ENCODE peak calls at places on chromosomes 13 and 19, in seven cellular contexts. One of them, this sample, is unnamed.

GRCh38 chr19:54096642-54097106 is 3.9 kb downstream of the OSCAR start:
- DNase-seq in stimulated activated CD4-positive, alpha-beta T cell treated with anti-CD3 and anti-CD28 coated beads, Interleukin-15, amount 100 ng/mL, for 24 hours: peak
- DNase-seq in psoas muscle: no peak
- DNase-seq in activated T-helper 9 cell treated with anti-CD3 and anti-CD28 coated beads, Interleukin-2, amount 50 U/mL, for 16 hours: no peak
- DNase-seq in NCI-H510A: no peak
- DNase-seq in activated CD4-positive, CD25-positive, alpha-beta regulatory T cell: no peak
- DNase-seq in upper lobe of right lung: no peak
- DNase-seq in this sample: no peak

GRCh38 chr19:39363909-39364457 is 21.8 kb downstream of the SAMD4B start:
- DNase-seq in activated CD4-positive, CD25-positive, alpha-beta regulatory T cell: no peak
- DNase-seq in upper lobe of right lung: peak
- DNase-seq in stimulated activated CD4-positive, alpha-beta T cell treated with anti-CD3 and anti-CD28 coated beads, Interleukin-15, amount 100 ng/mL, for 24 hours: no peak
- DNase-seq in activated T-helper 9 cell treated with anti-CD3 and anti-CD28 coated beads, Interleukin-2, amount 50 U/mL, for 16 hours: no peak
- DNase-seq in psoas muscle: peak
- DNase-seq in NCI-H510A: no peak
- DNase-seq in this sample: no peak

GRCh38 chr19:28009696-28010095 is 1203.3 kb downstream of the UQCRFS1 start:
- DNase-seq in NCI-H510A: no peak
- DNase-seq in activated CD4-positive, CD25-positive, alpha-beta regulatory T cell: no peak
- DNase-seq in upper lobe of right lung: no peak
- DNase-seq in psoas muscle: no peak
- DNase-seq in activated T-helper 9 cell treated with anti-CD3 and anti-CD28 coated beads, Interleukin-2, amount 50 U/mL, for 16 hours: no peak
- DNase-seq in stimulated activated CD4-positive, alpha-beta T cell treated with anti-CD3 and anti-CD28 coated beads, Interleukin-15, amount 100 ng/mL, for 24 hours: no peak
- DNase-seq in this sample: no peak

GRCh38 chr19:3179739-3180293 is 1.2 kb downstream of the S1PR4 start:
- DNase-seq in psoas muscle: no peak
- DNase-seq in activated T-helper 9 cell treated with anti-CD3 and anti-CD28 coated beads, Interleukin-2, amount 50 U/mL, for 16 hours: no peak
- DNase-seq in NCI-H510A: no peak
- DNase-seq in upper lobe of right lung: no peak
- DNase-seq in activated CD4-positive, CD25-positive, alpha-beta regulatory T cell: no peak
- DNase-seq in stimulated activated CD4-positive, alpha-beta T cell treated with anti-CD3 and anti-CD28 coated beads, Interleukin-15, amount 100 ng/mL, for 24 hours: peak
- DNase-seq in this sample: no peak

GRCh38 chr19:22144394-22144793 is 52.4 kb downstream of the ZNF676 start:
- DNase-seq in activated CD4-positive, CD25-positive, alpha-beta regulatory T cell: no peak
- DNase-seq in activated T-helper 9 cell treated with anti-CD3 and anti-CD28 coated beads, Interleukin-2, amount 50 U/mL, for 16 hours: no peak
- DNase-seq in psoas muscle: no peak
- DNase-seq in stimulated activated CD4-positive, alpha-beta T cell treated with anti-CD3 and anti-CD28 coated beads, Interleukin-15, amount 100 ng/mL, for 24 hours: no peak
- DNase-seq in NCI-H510A: no peak
- DNase-seq in upper lobe of right lung: no peak
- DNase-seq in this sample: no peak

GRCh38 chr19:33685541-33685940 is 63.8 kb downstream of the CHST8 start:
- DNase-seq in stimulated activated CD4-positive, alpha-beta T cell treated with anti-CD3 and anti-CD28 coated beads, Interleukin-15, amount 100 ng/mL, for 24 hours: no peak
- DNase-seq in psoas muscle: no peak
- DNase-seq in activated T-helper 9 cell treated with anti-CD3 and anti-CD28 coated beads, Interleukin-2, amount 50 U/mL, for 16 hours: no peak
- DNase-seq in upper lobe of right lung: peak
- DNase-seq in activated CD4-positive, CD25-positive, alpha-beta regulatory T cell: no peak
- DNase-seq in NCI-H510A: no peak
- DNase-seq in this sample: peak

GRCh38 chr13:95155504-95155903 is 145.7 kb downstream of the ABCC4 start:
- DNase-seq in NCI-H510A: no peak
- DNase-seq in activated T-helper 9 cell treated with anti-CD3 and anti-CD28 coated beads, Interleukin-2, amount 50 U/mL, for 16 hours: no peak
- DNase-seq in stimulated activated CD4-positive, alpha-beta T cell treated with anti-CD3 and anti-CD28 coated beads, Interleukin-15, amount 100 ng/mL, for 24 hours: no peak
- DNase-seq in activated CD4-positive, CD25-positive, alpha-beta regulatory T cell: no peak
- DNase-seq in psoas muscle: no peak
- DNase-seq in upper lobe of right lung: no peak
- DNase-seq in this sample: no peak

GRCh38 chr19:4144666-4145261 is 8.7 kb upstream of the CREB3L3 start:
- DNase-seq in NCI-H510A: no peak
- DNase-seq in psoas muscle: no peak
- DNase-seq in activated CD4-positive, CD25-positive, alpha-beta regulatory T cell: no peak
- DNase-seq in upper lobe of right lung: no peak
- DNase-seq in activated T-helper 9 cell treated with anti-CD3 and anti-CD28 coated beads, Interleukin-2, amount 50 U/mL, for 16 hours: no peak
- DNase-seq in stimulated activated CD4-positive, alpha-beta T cell treated with anti-CD3 and anti-CD28 coated beads, Interleukin-15, amount 100 ng/mL, for 24 hours: no peak
- DNase-seq in this sample: no peak

GRCh38 chr13:98741741-98742435 is 10.6 kb downstream of the SLC15A1 start:
- DNase-seq in activated CD4-positive, CD25-positive, alpha-beta regulatory T cell: no peak
- DNase-seq in NCI-H510A: no peak
- DNase-seq in psoas muscle: no peak
- DNase-seq in upper lobe of right lung: no peak
- DNase-seq in activated T-helper 9 cell treated with anti-CD3 and anti-CD28 coated beads, Interleukin-2, amount 50 U/mL, for 16 hours: no peak
- DNase-seq in stimulated activated CD4-positive, alpha-beta T cell treated with anti-CD3 and anti-CD28 coated beads, Interleukin-15, amount 100 ng/mL, for 24 hours: no peak
- DNase-seq in this sample: no peak

GRCh38 chr19:53308339-53308811 is 25.2 kb upstream of the ZNF845 start:
- DNase-seq in stimulated activated CD4-positive, alpha-beta T cell treated with anti-CD3 and anti-CD28 coated beads, Interleukin-15, amount 100 ng/mL, for 24 hours: peak
- DNase-seq in NCI-H510A: no peak
- DNase-seq in activated T-helper 9 cell treated with anti-CD3 and anti-CD28 coated beads, Interleukin-2, amount 50 U/mL, for 16 hours: no peak
- DNase-seq in upper lobe of right lung: peak
- DNase-seq in activated CD4-positive, CD25-positive, alpha-beta regulatory T cell: no peak
- DNase-seq in psoas muscle: no peak
- DNase-seq in this sample: no peak

GRCh38 chr13:105990256-105990958 is 545.1 kb downstream of the EFNB2 start:
- DNase-seq in stimulated activated CD4-positive, alpha-beta T cell treated with anti-CD3 and anti-CD28 coated beads, Interleukin-15, amount 100 ng/mL, for 24 hours: no peak
- DNase-seq in psoas muscle: no peak
- DNase-seq in activated T-helper 9 cell treated with anti-CD3 and anti-CD28 coated beads, Interleukin-2, amount 50 U/mL, for 16 hours: no peak
- DNase-seq in upper lobe of right lung: no peak
- DNase-seq in NCI-H510A: no peak
- DNase-seq in activated CD4-positive, CD25-positive, alpha-beta regulatory T cell: no peak
- DNase-seq in this sample: no peak

GRCh38 chr19:7294571-7295212 is 478 bp upstream of the INSR start:
- DNase-seq in activated T-helper 9 cell treated with anti-CD3 and anti-CD28 coated beads, Interleukin-2, amount 50 U/mL, for 16 hours: no peak
- DNase-seq in psoas muscle: peak
- DNase-seq in upper lobe of right lung: peak
- DNase-seq in NCI-H510A: no peak
- DNase-seq in activated CD4-positive, CD25-positive, alpha-beta regulatory T cell: no peak
- DNase-seq in stimulated activated CD4-positive, alpha-beta T cell treated with anti-CD3 and anti-CD28 coated beads, Interleukin-15, amount 100 ng/mL, for 24 hours: peak
- DNase-seq in this sample: peak

GRCh38 chr19:17404015-17404414 is 1.4 kb downstream of the BST2 start:
- DNase-seq in psoas muscle: no peak
- DNase-seq in activated T-helper 9 cell treated with anti-CD3 and anti-CD28 coated beads, Interleukin-2, amount 50 U/mL, for 16 hours: no peak
- DNase-seq in upper lobe of right lung: no peak
- DNase-seq in activated CD4-positive, CD25-positive, alpha-beta regulatory T cell: no peak
- DNase-seq in NCI-H510A: no peak
- DNase-seq in stimulated activated CD4-positive, alpha-beta T cell treated with anti-CD3 and anti-CD28 coated beads, Interleukin-15, amount 100 ng/mL, for 24 hours: no peak
- DNase-seq in this sample: no peak

GRCh38 chr19:11699931-11700794 is 38.6 kb downstream of the ZNF823 start:
- DNase-seq in NCI-H510A: no peak
- DNase-seq in activated CD4-positive, CD25-positive, alpha-beta regulatory T cell: no peak
- DNase-seq in stimulated activated CD4-positive, alpha-beta T cell treated with anti-CD3 and anti-CD28 coated beads, Interleukin-15, amount 100 ng/mL, for 24 hours: no peak
- DNase-seq in upper lobe of right lung: no peak
- DNase-seq in psoas muscle: no peak
- DNase-seq in activated T-helper 9 cell treated with anti-CD3 and anti-CD28 coated beads, Interleukin-2, amount 50 U/mL, for 16 hours: no peak
- DNase-seq in this sample: no peak

GRCh38 chr19:17326595-17326966 is 8.1 kb downstream of the ANO8 start:
- DNase-seq in psoas muscle: no peak
- DNase-seq in NCI-H510A: no peak
- DNase-seq in stimulated activated CD4-positive, alpha-beta T cell treated with anti-CD3 and anti-CD28 coated beads, Interleukin-15, amount 100 ng/mL, for 24 hours: no peak
- DNase-seq in activated CD4-positive, CD25-positive, alpha-beta regulatory T cell: no peak
- DNase-seq in activated T-helper 9 cell treated with anti-CD3 and anti-CD28 coated beads, Interleukin-2, amount 50 U/mL, for 16 hours: no peak
- DNase-seq in upper lobe of right lung: no peak
- DNase-seq in this sample: no peak

GRCh38 chr13:41931337-41931736 is 29.6 kb downstream of the VWA8 start:
- DNase-seq in NCI-H510A: no peak
- DNase-seq in activated T-helper 9 cell treated with anti-CD3 and anti-CD28 coated beads, Interleukin-2, amount 50 U/mL, for 16 hours: no peak
- DNase-seq in psoas muscle: no peak
- DNase-seq in stimulated activated CD4-positive, alpha-beta T cell treated with anti-CD3 and anti-CD28 coated beads, Interleukin-15, amount 100 ng/mL, for 24 hours: no peak
- DNase-seq in activated CD4-positive, CD25-positive, alpha-beta regulatory T cell: no peak
- DNase-seq in upper lobe of right lung: no peak
- DNase-seq in this sample: no peak

GRCh38 chr19:29289020-29289419 is 76.1 kb upstream of the UQCRFS1 start:
- DNase-seq in psoas muscle: no peak
- DNase-seq in stimulated activated CD4-positive, alpha-beta T cell treated with anti-CD3 and anti-CD28 coated beads, Interleukin-15, amount 100 ng/mL, for 24 hours: no peak
- DNase-seq in activated CD4-positive, CD25-positive, alpha-beta regulatory T cell: no peak
- DNase-seq in upper lobe of right lung: peak
- DNase-seq in NCI-H510A: no peak
- DNase-seq in activated T-helper 9 cell treated with anti-CD3 and anti-CD28 coated beads, Interleukin-2, amount 50 U/mL, for 16 hours: no peak
- DNase-seq in this sample: peak

GRCh38 chr19:1051791-1052190 is 11.9 kb downstream of the ABCA7 start:
- DNase-seq in activated CD4-positive, CD25-positive, alpha-beta regulatory T cell: no peak
- DNase-seq in stimulated activated CD4-positive, alpha-beta T cell treated with anti-CD3 and anti-CD28 coated beads, Interleukin-15, amount 100 ng/mL, for 24 hours: no peak
- DNase-seq in upper lobe of right lung: no peak
- DNase-seq in NCI-H510A: no peak
- DNase-seq in psoas muscle: no peak
- DNase-seq in activated T-helper 9 cell treated with anti-CD3 and anti-CD28 coated beads, Interleukin-2, amount 50 U/mL, for 16 hours: no peak
- DNase-seq in this sample: no peak

GRCh38 chr13:109684836-109685602 is 101.4 kb downstream of the IRS2 start:
- DNase-seq in stimulated activated CD4-positive, alpha-beta T cell treated with anti-CD3 and anti-CD28 coated beads, Interleukin-15, amount 100 ng/mL, for 24 hours: no peak
- DNase-seq in NCI-H510A: no peak
- DNase-seq in upper lobe of right lung: no peak
- DNase-seq in psoas muscle: no peak
- DNase-seq in activated T-helper 9 cell treated with anti-CD3 and anti-CD28 coated beads, Interleukin-2, amount 50 U/mL, for 16 hours: no peak
- DNase-seq in activated CD4-positive, CD25-positive, alpha-beta regulatory T cell: no peak
- DNase-seq in this sample: no peak

GRCh38 chr19:47765522-47766358 is 12.8 kb upstream of the SELENOW start:
- DNase-seq in activated CD4-positive, CD25-positive, alpha-beta regulatory T cell: no peak
- DNase-seq in psoas muscle: peak
- DNase-seq in upper lobe of right lung: peak
- DNase-seq in NCI-H510A: no peak
- DNase-seq in stimulated activated CD4-positive, alpha-beta T cell treated with anti-CD3 and anti-CD28 coated beads, Interleukin-15, amount 100 ng/mL, for 24 hours: peak
- DNase-seq in activated T-helper 9 cell treated with anti-CD3 and anti-CD28 coated beads, Interleukin-2, amount 50 U/mL, for 16 hours: peak
- DNase-seq in this sample: no peak

GRCh38 chr19:42420055-42420544 is 7.1 kb downstream of the LIPE start:
- DNase-seq in upper lobe of right lung: peak
- DNase-seq in activated CD4-positive, CD25-positive, alpha-beta regulatory T cell: peak
- DNase-seq in stimulated activated CD4-positive, alpha-beta T cell treated with anti-CD3 and anti-CD28 coated beads, Interleukin-15, amount 100 ng/mL, for 24 hours: peak
- DNase-seq in psoas muscle: no peak
- DNase-seq in activated T-helper 9 cell treated with anti-CD3 and anti-CD28 coated beads, Interleukin-2, amount 50 U/mL, for 16 hours: peak
- DNase-seq in NCI-H510A: no peak
- DNase-seq in this sample: no peak

GRCh38 chr19:29831686-29832085 is 19.9 kb downstream of the CCNE1 start:
- DNase-seq in stimulated activated CD4-positive, alpha-beta T cell treated with anti-CD3 and anti-CD28 coated beads, Interleukin-15, amount 100 ng/mL, for 24 hours: no peak
- DNase-seq in upper lobe of right lung: no peak
- DNase-seq in NCI-H510A: no peak
- DNase-seq in activated CD4-positive, CD25-positive, alpha-beta regulatory T cell: no peak
- DNase-seq in psoas muscle: no peak
- DNase-seq in activated T-helper 9 cell treated with anti-CD3 and anti-CD28 coated beads, Interleukin-2, amount 50 U/mL, for 16 hours: no peak
- DNase-seq in this sample: peak

GRCh38 chr19:10784257-10784656 is 51.8 kb downstream of the TMED1 start:
- DNase-seq in activated CD4-positive, CD25-positive, alpha-beta regulatory T cell: no peak
- DNase-seq in upper lobe of right lung: no peak
- DNase-seq in activated T-helper 9 cell treated with anti-CD3 and anti-CD28 coated beads, Interleukin-2, amount 50 U/mL, for 16 hours: no peak
- DNase-seq in NCI-H510A: no peak
- DNase-seq in psoas muscle: no peak
- DNase-seq in stimulated activated CD4-positive, alpha-beta T cell treated with anti-CD3 and anti-CD28 coated beads, Interleukin-15, amount 100 ng/mL, for 24 hours: no peak
- DNase-seq in this sample: no peak

GRCh38 chr13:93233997-93234416 is 7.4 kb downstream of the GPC6 start:
- DNase-seq in upper lobe of right lung: no peak
- DNase-seq in activated T-helper 9 cell treated with anti-CD3 and anti-CD28 coated beads, Interleukin-2, amount 50 U/mL, for 16 hours: no peak
- DNase-seq in activated CD4-positive, CD25-positive, alpha-beta regulatory T cell: no peak
- DNase-seq in stimulated activated CD4-positive, alpha-beta T cell treated with anti-CD3 and anti-CD28 coated beads, Interleukin-15, amount 100 ng/mL, for 24 hours: no peak
- DNase-seq in psoas muscle: no peak
- DNase-seq in NCI-H510A: no peak
- DNase-seq in this sample: no peak

GRCh38 chr13:51125495-51126226 is 14.6 kb upstream of the C13orf42 start:
- DNase-seq in psoas muscle: peak
- DNase-seq in activated T-helper 9 cell treated with anti-CD3 and anti-CD28 coated beads, Interleukin-2, amount 50 U/mL, for 16 hours: peak
- DNase-seq in activated CD4-positive, CD25-positive, alpha-beta regulatory T cell: no peak
- DNase-seq in NCI-H510A: no peak
- DNase-seq in upper lobe of right lung: peak
- DNase-seq in stimulated activated CD4-positive, alpha-beta T cell treated with anti-CD3 and anti-CD28 coated beads, Interleukin-15, amount 100 ng/mL, for 24 hours: peak
- DNase-seq in this sample: no peak

GRCh38 chr13:94849254-94849653 is 136.9 kb upstream of the SOX21 start:
- DNase-seq in upper lobe of right lung: no peak
- DNase-seq in psoas muscle: no peak
- DNase-seq in NCI-H510A: no peak
- DNase-seq in activated CD4-positive, CD25-positive, alpha-beta regulatory T cell: no peak
- DNase-seq in stimulated activated CD4-positive, alpha-beta T cell treated with anti-CD3 and anti-CD28 coated beads, Interleukin-15, amount 100 ng/mL, for 24 hours: no peak
- DNase-seq in activated T-helper 9 cell treated with anti-CD3 and anti-CD28 coated beads, Interleukin-2, amount 50 U/mL, for 16 hours: no peak
- DNase-seq in this sample: no peak

GRCh38 chr13:37225414-37226047 is 120.1 kb upstream of the CSNK1A1L start:
- DNase-seq in activated CD4-positive, CD25-positive, alpha-beta regulatory T cell: no peak
- DNase-seq in psoas muscle: no peak
- DNase-seq in stimulated activated CD4-positive, alpha-beta T cell treated with anti-CD3 and anti-CD28 coated beads, Interleukin-15, amount 100 ng/mL, for 24 hours: no peak
- DNase-seq in upper lobe of right lung: no peak
- DNase-seq in NCI-H510A: no peak
- DNase-seq in activated T-helper 9 cell treated with anti-CD3 and anti-CD28 coated beads, Interleukin-2, amount 50 U/mL, for 16 hours: no peak
- DNase-seq in this sample: no peak

GRCh38 chr13:95784161-95784880 is 107.4 kb downstream of the DNAJC3 start:
- DNase-seq in activated CD4-positive, CD25-positive, alpha-beta regulatory T cell: no peak
- DNase-seq in upper lobe of right lung: no peak
- DNase-seq in activated T-helper 9 cell treated with anti-CD3 and anti-CD28 coated beads, Interleukin-2, amount 50 U/mL, for 16 hours: no peak
- DNase-seq in stimulated activated CD4-positive, alpha-beta T cell treated with anti-CD3 and anti-CD28 coated beads, Interleukin-15, amount 100 ng/mL, for 24 hours: no peak
- DNase-seq in psoas muscle: no peak
- DNase-seq in NCI-H510A: no peak
- DNase-seq in this sample: no peak

GRCh38 chr13:73364706-73365105 is 305.9 kb downstream of the KLF5 start:
- DNase-seq in psoas muscle: no peak
- DNase-seq in NCI-H510A: no peak
- DNase-seq in activated T-helper 9 cell treated with anti-CD3 and anti-CD28 coated beads, Interleukin-2, amount 50 U/mL, for 16 hours: no peak
- DNase-seq in stimulated activated CD4-positive, alpha-beta T cell treated with anti-CD3 and anti-CD28 coated beads, Interleukin-15, amount 100 ng/mL, for 24 hours: no peak
- DNase-seq in activated CD4-positive, CD25-positive, alpha-beta regulatory T cell: no peak
- DNase-seq in upper lobe of right lung: no peak
- DNase-seq in this sample: no peak

GRCh38 chr19:13865578-13866462 is 11.1 kb upstream of the NANOS3 start:
- DNase-seq in upper lobe of right lung: no peak
- DNase-seq in activated T-helper 9 cell treated with anti-CD3 and anti-CD28 coated beads, Interleukin-2, amount 50 U/mL, for 16 hours: no peak
- DNase-seq in stimulated activated CD4-positive, alpha-beta T cell treated with anti-CD3 and anti-CD28 coated beads, Interleukin-15, amount 100 ng/mL, for 24 hours: no peak
- DNase-seq in activated CD4-positive, CD25-positive, alpha-beta regulatory T cell: no peak
- DNase-seq in NCI-H510A: no peak
- DNase-seq in psoas muscle: no peak
- DNase-seq in this sample: no peak

GRCh38 chr19:1825909-1826556 is 14.0 kb upstream of the ATP8B3 start:
- DNase-seq in stimulated activated CD4-positive, alpha-beta T cell treated with anti-CD3 and anti-CD28 coated beads, Interleukin-15, amount 100 ng/mL, for 24 hours: peak
- DNase-seq in NCI-H510A: peak
- DNase-seq in upper lobe of right lung: peak
- DNase-seq in psoas muscle: peak
- DNase-seq in activated T-helper 9 cell treated with anti-CD3 and anti-CD28 coated beads, Interleukin-2, amount 50 U/mL, for 16 hours: peak
- DNase-seq in activated CD4-positive, CD25-positive, alpha-beta regulatory T cell: peak
- DNase-seq in this sample: no peak

GRCh38 chr19:23263396-23263795 is 13.2 kb upstream of the ZNF724 start:
- DNase-seq in upper lobe of right lung: no peak
- DNase-seq in NCI-H510A: no peak
- DNase-seq in activated CD4-positive, CD25-positive, alpha-beta regulatory T cell: no peak
- DNase-seq in activated T-helper 9 cell treated with anti-CD3 and anti-CD28 coated beads, Interleukin-2, amount 50 U/mL, for 16 hours: no peak
- DNase-seq in stimulated activated CD4-positive, alpha-beta T cell treated with anti-CD3 and anti-CD28 coated beads, Interleukin-15, amount 100 ng/mL, for 24 hours: no peak
- DNase-seq in psoas muscle: no peak
- DNase-seq in this sample: no peak

GRCh38 chr19:20611866-20612265 is 46.3 kb upstream of the ZNF737 start:
- DNase-seq in activated T-helper 9 cell treated with anti-CD3 and anti-CD28 coated beads, Interleukin-2, amount 50 U/mL, for 16 hours: no peak
- DNase-seq in stimulated activated CD4-positive, alpha-beta T cell treated with anti-CD3 and anti-CD28 coated beads, Interleukin-15, amount 100 ng/mL, for 24 hours: no peak
- DNase-seq in NCI-H510A: no peak
- DNase-seq in upper lobe of right lung: no peak
- DNase-seq in activated CD4-positive, CD25-positive, alpha-beta regulatory T cell: no peak
- DNase-seq in psoas muscle: no peak
- DNase-seq in this sample: no peak

GRCh38 chr13:27034678-27035111 is 136.9 kb downstream of the USP12 start:
- DNase-seq in activated CD4-positive, CD25-positive, alpha-beta regulatory T cell: no peak
- DNase-seq in upper lobe of right lung: no peak
- DNase-seq in stimulated activated CD4-positive, alpha-beta T cell treated with anti-CD3 and anti-CD28 coated beads, Interleukin-15, amount 100 ng/mL, for 24 hours: no peak
- DNase-seq in NCI-H510A: no peak
- DNase-seq in activated T-helper 9 cell treated with anti-CD3 and anti-CD28 coated beads, Interleukin-2, amount 50 U/mL, for 16 hours: no peak
- DNase-seq in psoas muscle: no peak
- DNase-seq in this sample: peak

GRCh38 chr13:48318714-48319457 is 15.3 kb downstream of the RB1 start:
- DNase-seq in stimulated activated CD4-positive, alpha-beta T cell treated with anti-CD3 and anti-CD28 coated beads, Interleukin-15, amount 100 ng/mL, for 24 hours: peak
- DNase-seq in upper lobe of right lung: peak
- DNase-seq in activated CD4-positive, CD25-positive, alpha-beta regulatory T cell: no peak
- DNase-seq in activated T-helper 9 cell treated with anti-CD3 and anti-CD28 coated beads, Interleukin-2, amount 50 U/mL, for 16 hours: no peak
- DNase-seq in NCI-H510A: no peak
- DNase-seq in psoas muscle: no peak
- DNase-seq in this sample: no peak